ENCODE peak calls at places on chromosome 6, in eight cellular contexts. One of them, this sample, is unnamed. For H3K4me1, the result is how much of the 10 kb centered on the place peaks cover.

GRCh38 chr6:164098857-164099534 is 684.5 kb downstream of the QKI start:
- DNase-seq in tibial artery: no peak
- DNase-seq in heart right ventricle: peak
- DNase-seq in fibroblast of lung: peak
- DNase-seq in neural progenitor cell: no peak
- DNase-seq in mucosa of descending colon: no peak
- DNase-seq in IMR-90: no peak
- DNase-seq in SK-N-SH: no peak
- DNase-seq in this sample: no peak

GRCh38 chr6:116847234-116847633 is 18.4 kb upstream of the GPRC6A start:
- DNase-seq in tibial artery: no peak
- DNase-seq in heart right ventricle: no peak
- DNase-seq in fibroblast of lung: peak
- DNase-seq in neural progenitor cell: no peak
- DNase-seq in mucosa of descending colon: no peak
- DNase-seq in IMR-90: peak
- DNase-seq in SK-N-SH: peak
- DNase-seq in this sample: no peak

GRCh38 chr6:136812174-136812573 is 10.2 kb upstream of the PEX7 start:
- DNase-seq in tibial artery: no peak
- DNase-seq in heart right ventricle: no peak
- DNase-seq in fibroblast of lung: no peak
- DNase-seq in neural progenitor cell: no peak
- DNase-seq in mucosa of descending colon: no peak
- DNase-seq in IMR-90: peak
- DNase-seq in SK-N-SH: no peak
- DNase-seq in this sample: no peak

GRCh38 chr6:85679445-85680123 is 36.9 kb upstream of the SYNCRIP start:
- DNase-seq in tibial artery: no peak
- DNase-seq in heart right ventricle: no peak
- DNase-seq in fibroblast of lung: peak
- DNase-seq in neural progenitor cell: no peak
- DNase-seq in mucosa of descending colon: no peak
- DNase-seq in IMR-90: no peak
- DNase-seq in SK-N-SH: no peak
- DNase-seq in this sample: no peak

GRCh38 chr6:166940643-166941068 is 15.7 kb downstream of the RNASET2 start:
- DNase-seq in tibial artery: no peak
- DNase-seq in heart right ventricle: no peak
- DNase-seq in fibroblast of lung: peak
- DNase-seq in neural progenitor cell: no peak
- DNase-seq in mucosa of descending colon: no peak
- DNase-seq in IMR-90: peak
- DNase-seq in SK-N-SH: no peak
- DNase-seq in this sample: no peak

GRCh38 chr6:72689107-72689954 is 67.5 kb downstream of the KCNQ5 start:
- DNase-seq in tibial artery: no peak
- DNase-seq in heart right ventricle: no peak
- DNase-seq in fibroblast of lung: no peak
- DNase-seq in neural progenitor cell: peak
- DNase-seq in mucosa of descending colon: no peak
- DNase-seq in IMR-90: no peak
- DNase-seq in SK-N-SH: no peak
- DNase-seq in this sample: no peak

GRCh38 chr6:161152904-161153662 is 120.8 kb downstream of the AGPAT4 start:
- DNase-seq in tibial artery: no peak
- DNase-seq in heart right ventricle: no peak
- DNase-seq in fibroblast of lung: peak
- DNase-seq in neural progenitor cell: no peak
- DNase-seq in mucosa of descending colon: peak
- DNase-seq in IMR-90: no peak
- DNase-seq in SK-N-SH: peak
- DNase-seq in this sample: no peak

GRCh38 chr6:7052441-7052936 is 55.3 kb upstream of the RREB1 start:
- DNase-seq in tibial artery: peak
- DNase-seq in heart right ventricle: peak
- DNase-seq in fibroblast of lung: peak
- DNase-seq in neural progenitor cell: peak
- DNase-seq in mucosa of descending colon: peak
- DNase-seq in IMR-90: peak
- DNase-seq in SK-N-SH: peak
- DNase-seq in this sample: no peak

GRCh38 chr6:138250513-138251247 is 32.4 kb upstream of the PBOV1 start:
- DNase-seq in tibial artery: peak
- DNase-seq in heart right ventricle: peak
- DNase-seq in fibroblast of lung: peak
- DNase-seq in neural progenitor cell: no peak
- DNase-seq in mucosa of descending colon: no peak
- DNase-seq in IMR-90: peak
- DNase-seq in SK-N-SH: no peak
- DNase-seq in this sample: no peak

GRCh38 chr6:52403627-52404026 is 16.5 kb upstream of the EFHC1 start:
- DNase-seq in tibial artery: no peak
- DNase-seq in heart right ventricle: peak
- DNase-seq in fibroblast of lung: no peak
- DNase-seq in neural progenitor cell: no peak
- DNase-seq in mucosa of descending colon: peak
- DNase-seq in IMR-90: no peak
- DNase-seq in SK-N-SH: peak
- DNase-seq in this sample: no peak

GRCh38 chr6:152585236-152585635 is 51.9 kb downstream of the SYNE1 start:
- DNase-seq in tibial artery: no peak
- DNase-seq in heart right ventricle: no peak
- DNase-seq in fibroblast of lung: no peak
- DNase-seq in neural progenitor cell: no peak
- DNase-seq in mucosa of descending colon: no peak
- DNase-seq in IMR-90: no peak
- DNase-seq in SK-N-SH: no peak
- DNase-seq in this sample: no peak

GRCh38 chr6:163338671-163339405 is 75.7 kb upstream of the QKI start:
- DNase-seq in tibial artery: no peak
- DNase-seq in heart right ventricle: peak
- DNase-seq in fibroblast of lung: peak
- DNase-seq in neural progenitor cell: peak
- DNase-seq in mucosa of descending colon: no peak
- DNase-seq in IMR-90: peak
- DNase-seq in SK-N-SH: no peak
- DNase-seq in this sample: no peak

GRCh38 chr6:136326038-136326561 is 36.5 kb upstream of the BCLAF1 start:
- DNase-seq in tibial artery: no peak
- DNase-seq in heart right ventricle: no peak
- DNase-seq in fibroblast of lung: peak
- DNase-seq in neural progenitor cell: no peak
- DNase-seq in mucosa of descending colon: no peak
- DNase-seq in IMR-90: peak
- DNase-seq in SK-N-SH: peak
- DNase-seq in this sample: no peak

GRCh38 chr6:150840185-150840584 is 25.3 kb upstream of the MTHFD1L start:
- DNase-seq in tibial artery: no peak
- DNase-seq in heart right ventricle: no peak
- DNase-seq in fibroblast of lung: no peak
- DNase-seq in neural progenitor cell: no peak
- DNase-seq in mucosa of descending colon: no peak
- DNase-seq in IMR-90: peak
- DNase-seq in SK-N-SH: no peak
- DNase-seq in this sample: no peak

GRCh38 chr6:123808556-123808955 is 4.9 kb downstream of the NKAIN2 start:
- DNase-seq in tibial artery: no peak
- DNase-seq in heart right ventricle: no peak
- DNase-seq in fibroblast of lung: no peak
- DNase-seq in neural progenitor cell: peak
- DNase-seq in mucosa of descending colon: no peak
- DNase-seq in IMR-90: no peak
- DNase-seq in SK-N-SH: no peak
- DNase-seq in this sample: no peak

GRCh38 chr6:26183581-26184408 is 96.6 kb downstream of the HFE start:
- DNase-seq in tibial artery: peak
- DNase-seq in heart right ventricle: peak
- DNase-seq in fibroblast of lung: peak
- DNase-seq in neural progenitor cell: peak
- DNase-seq in mucosa of descending colon: peak
- DNase-seq in IMR-90: peak
- DNase-seq in SK-N-SH: peak
- DNase-seq in this sample: no peak

GRCh38 chr6:153816306-153816845 is 222.7 kb upstream of the OPRM1 start:
- DNase-seq in tibial artery: no peak
- DNase-seq in heart right ventricle: no peak
- DNase-seq in fibroblast of lung: no peak
- DNase-seq in neural progenitor cell: no peak
- DNase-seq in mucosa of descending colon: no peak
- DNase-seq in IMR-90: no peak
- DNase-seq in SK-N-SH: no peak
- DNase-seq in this sample: no peak

GRCh38 chr6:151483968-151484367 is 9.8 kb upstream of the CCDC170 start:
- DNase-seq in tibial artery: no peak
- DNase-seq in heart right ventricle: no peak
- DNase-seq in fibroblast of lung: no peak
- DNase-seq in neural progenitor cell: no peak
- DNase-seq in mucosa of descending colon: no peak
- DNase-seq in IMR-90: no peak
- DNase-seq in SK-N-SH: no peak
- DNase-seq in this sample: no peak

GRCh38 chr6:95578106-95578410 is 723 bp downstream of the MANEA start:
- DNase-seq in tibial artery: no peak
- DNase-seq in heart right ventricle: no peak
- DNase-seq in fibroblast of lung: peak
- DNase-seq in neural progenitor cell: no peak
- DNase-seq in mucosa of descending colon: no peak
- DNase-seq in IMR-90: peak
- DNase-seq in SK-N-SH: no peak
- DNase-seq in this sample: no peak

GRCh38 chr6:45075246-45075645 is 252.9 kb upstream of the RUNX2 start:
- DNase-seq in tibial artery: no peak
- DNase-seq in heart right ventricle: no peak
- DNase-seq in fibroblast of lung: peak
- DNase-seq in neural progenitor cell: no peak
- DNase-seq in mucosa of descending colon: no peak
- DNase-seq in IMR-90: peak
- DNase-seq in SK-N-SH: no peak
- DNase-seq in this sample: no peak

GRCh38 chr6:90151827-90152449 is 144.7 kb downstream of the BACH2 start:
- DNase-seq in tibial artery: no peak
- DNase-seq in heart right ventricle: no peak
- DNase-seq in fibroblast of lung: no peak
- DNase-seq in neural progenitor cell: no peak
- DNase-seq in mucosa of descending colon: no peak
- DNase-seq in IMR-90: no peak
- DNase-seq in SK-N-SH: no peak
- DNase-seq in this sample: no peak

GRCh38 chr6:168196881-168197635 is 118.0 kb upstream of the FRMD1 start:
- DNase-seq in tibial artery: peak
- DNase-seq in heart right ventricle: no peak
- DNase-seq in fibroblast of lung: no peak
- DNase-seq in neural progenitor cell: no peak
- DNase-seq in mucosa of descending colon: no peak
- DNase-seq in IMR-90: no peak
- DNase-seq in SK-N-SH: no peak
- DNase-seq in this sample: no peak

GRCh38 chr6:69907981-69908498 is 41.7 kb downstream of the COL19A1 start:
- DNase-seq in tibial artery: no peak
- DNase-seq in heart right ventricle: no peak
- DNase-seq in fibroblast of lung: peak
- DNase-seq in neural progenitor cell: no peak
- DNase-seq in mucosa of descending colon: no peak
- DNase-seq in IMR-90: peak
- DNase-seq in SK-N-SH: no peak
- DNase-seq in this sample: no peak

GRCh38 chr6:136471922-136472321 is 78.3 kb downstream of the MAP7 start:
- DNase-seq in tibial artery: no peak
- DNase-seq in heart right ventricle: no peak
- DNase-seq in fibroblast of lung: no peak
- DNase-seq in neural progenitor cell: no peak
- DNase-seq in mucosa of descending colon: no peak
- DNase-seq in IMR-90: no peak
- DNase-seq in SK-N-SH: no peak
- DNase-seq in this sample: no peak

GRCh38 chr6:44401138-44401537 is 13.6 kb downstream of the CDC5L start:
- DNase-seq in tibial artery: no peak
- DNase-seq in heart right ventricle: no peak
- DNase-seq in fibroblast of lung: no peak
- DNase-seq in neural progenitor cell: no peak
- DNase-seq in mucosa of descending colon: no peak
- DNase-seq in IMR-90: no peak
- DNase-seq in SK-N-SH: no peak
- DNase-seq in this sample: no peak

GRCh38 chr6:158853072-158853871 is 34.1 kb upstream of the EZR start:
- DNase-seq in tibial artery: peak
- DNase-seq in heart right ventricle: no peak
- DNase-seq in fibroblast of lung: peak
- DNase-seq in neural progenitor cell: peak
- DNase-seq in mucosa of descending colon: peak
- DNase-seq in IMR-90: peak
- DNase-seq in SK-N-SH: no peak
- DNase-seq in this sample: no peak
- H3K4me1 ChIP-seq in tibial artery: under half
- H3K4me1 ChIP-seq in heart right ventricle: under half
- H3K4me1 ChIP-seq in fibroblast of lung: under half
- H3K4me1 ChIP-seq in neural progenitor cell: under half
- H3K4me1 ChIP-seq in mucosa of descending colon: under half
- H3K4me1 ChIP-seq in IMR-90: under half
- H3K4me1 ChIP-seq in SK-N-SH: under half
- H3K4me1 ChIP-seq in this sample: under half

GRCh38 chr6:111215134-111215533 is 127.8 kb downstream of the SLC16A10 start:
- DNase-seq in tibial artery: no peak
- DNase-seq in heart right ventricle: no peak
- DNase-seq in fibroblast of lung: no peak
- DNase-seq in neural progenitor cell: no peak
- DNase-seq in mucosa of descending colon: no peak
- DNase-seq in IMR-90: no peak
- DNase-seq in SK-N-SH: no peak
- DNase-seq in this sample: no peak
- H3K4me3 ChIP-seq in tibial artery: no peak
- H3K4me3 ChIP-seq in heart right ventricle: no peak
- H3K4me3 ChIP-seq in fibroblast of lung: no peak
- H3K4me3 ChIP-seq in neural progenitor cell: no peak
- H3K4me3 ChIP-seq in mucosa of descending colon: no peak
- H3K4me3 ChIP-seq in IMR-90: no peak
- H3K4me3 ChIP-seq in SK-N-SH: no peak
- H3K4me3 ChIP-seq in this sample: no peak

GRCh38 chr6:165584541-165584940 is 78.5 kb downstream of the PDE10A start:
- DNase-seq in tibial artery: no peak
- DNase-seq in heart right ventricle: no peak
- DNase-seq in fibroblast of lung: no peak
- DNase-seq in neural progenitor cell: no peak
- DNase-seq in mucosa of descending colon: no peak
- DNase-seq in IMR-90: no peak
- DNase-seq in SK-N-SH: no peak
- DNase-seq in this sample: no peak
- TF ChIP-seq CTCF in tibial artery: no peak
- TF ChIP-seq CTCF in heart right ventricle: no peak
- TF ChIP-seq CTCF in fibroblast of lung: no peak
- TF ChIP-seq CTCF in neural progenitor cell: no peak
- TF ChIP-seq CTCF in mucosa of descending colon: no peak
- TF ChIP-seq CTCF in IMR-90: no peak
- TF ChIP-seq CTCF in SK-N-SH: no peak
- TF ChIP-seq CTCF in this sample: no peak

DNA sequence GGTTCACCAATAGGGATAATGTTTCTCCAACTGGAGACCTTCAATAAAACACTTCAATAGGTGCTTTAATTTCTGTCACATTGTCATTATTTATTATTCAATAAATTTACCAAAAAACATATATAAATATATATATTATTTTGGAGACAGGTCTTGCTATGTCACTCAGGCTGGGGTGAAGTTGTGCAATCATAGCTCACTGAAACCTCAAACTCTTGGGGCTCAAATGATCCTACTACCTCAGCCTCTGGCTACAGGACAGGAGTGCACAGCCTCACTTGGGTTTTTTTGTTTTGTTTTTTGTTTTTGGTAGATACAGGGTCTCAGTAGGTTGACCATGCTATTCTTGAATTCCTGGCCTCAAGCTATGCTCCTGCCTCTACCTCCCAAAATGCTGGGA is 9.9 kb downstream of the SMLR1 start:
- DNase-seq in tibial artery: no peak
- DNase-seq in heart right ventricle: no peak
- DNase-seq in fibroblast of lung: no peak
- DNase-seq in neural progenitor cell: no peak
- DNase-seq in mucosa of descending colon: no peak
- DNase-seq in IMR-90: no peak
- DNase-seq in SK-N-SH: no peak
- DNase-seq in this sample: no peak
- H3K4me1 ChIP-seq in tibial artery: under half
- H3K4me1 ChIP-seq in heart right ventricle: under half
- H3K4me1 ChIP-seq in fibroblast of lung: under half
- H3K4me1 ChIP-seq in neural progenitor cell: under half
- H3K4me1 ChIP-seq in mucosa of descending colon: under half
- H3K4me1 ChIP-seq in IMR-90: under half
- H3K4me1 ChIP-seq in SK-N-SH: under half
- H3K4me1 ChIP-seq in this sample: under half